ENCODE peak calls at places on chromosomes 4 and X, in five cellular contexts. One of them, this sample, is unnamed.

GRCh38 chr4:142091691-142092182 is 455.4 kb downstream of the IL15 start:
- DNase-seq in ascending aorta: no peak
- DNase-seq in fibroblast of lung: peak
- DNase-seq in fibroblast of pulmonary artery: peak
- DNase-seq in gastrocnemius medialis: no peak
- DNase-seq in this sample: no peak

GRCh38 chr4:16942491-16942890 is 44.0 kb upstream of the LDB2 start:
- DNase-seq in ascending aorta: no peak
- DNase-seq in fibroblast of lung: no peak
- DNase-seq in fibroblast of pulmonary artery: no peak
- DNase-seq in gastrocnemius medialis: no peak
- DNase-seq in this sample: no peak

GRCh38 chrX:153818571-153819397 is 11.6 kb downstream of the PDZD4 start:
- DNase-seq in ascending aorta: no peak
- DNase-seq in fibroblast of lung: no peak
- DNase-seq in fibroblast of pulmonary artery: no peak
- DNase-seq in gastrocnemius medialis: no peak
- DNase-seq in this sample: peak

GRCh38 chrX:9988762-9989161 is 21.6 kb downstream of the CLDN34 start:
- DNase-seq in ascending aorta: no peak
- DNase-seq in fibroblast of lung: no peak
- DNase-seq in fibroblast of pulmonary artery: peak
- DNase-seq in gastrocnemius medialis: no peak
- DNase-seq in this sample: no peak

GRCh38 chr4:172995161-172995560 is 173.4 kb upstream of the GALNT7 start:
- DNase-seq in ascending aorta: no peak
- DNase-seq in fibroblast of lung: peak
- DNase-seq in fibroblast of pulmonary artery: no peak
- DNase-seq in gastrocnemius medialis: no peak
- DNase-seq in this sample: no peak

GRCh38 chr4:3679851-3680311 is 86.3 kb upstream of the ADRA2C start:
- DNase-seq in ascending aorta: no peak
- DNase-seq in fibroblast of lung: no peak
- DNase-seq in fibroblast of pulmonary artery: no peak
- DNase-seq in gastrocnemius medialis: no peak
- DNase-seq in this sample: no peak

GRCh38 chrX:65997978-65998717 is 41.7 kb downstream of the VSIG4 start:
- DNase-seq in ascending aorta: no peak
- DNase-seq in fibroblast of lung: no peak
- DNase-seq in fibroblast of pulmonary artery: no peak
- DNase-seq in gastrocnemius medialis: no peak
- DNase-seq in this sample: no peak

GRCh38 chrX:46551494-46552128 is 6.4 kb upstream of the ZNF674 start:
- DNase-seq in ascending aorta: no peak
- DNase-seq in fibroblast of lung: peak
- DNase-seq in fibroblast of pulmonary artery: peak
- DNase-seq in gastrocnemius medialis: no peak
- DNase-seq in this sample: peak

GRCh38 chrX:45309096-45309495 is 108.4 kb upstream of the DIPK2B start:
- DNase-seq in ascending aorta: no peak
- DNase-seq in fibroblast of lung: peak
- DNase-seq in fibroblast of pulmonary artery: no peak
- DNase-seq in gastrocnemius medialis: no peak
- DNase-seq in this sample: no peak

GRCh38 chrX:49089553-49089952 is 9.9 kb upstream of the WDR45 start:
- DNase-seq in ascending aorta: no peak
- DNase-seq in fibroblast of lung: no peak
- DNase-seq in fibroblast of pulmonary artery: no peak
- DNase-seq in gastrocnemius medialis: no peak
- DNase-seq in this sample: no peak

GRCh38 chrX:153507484-153508178 is 9.8 kb upstream of the ATP2B3 start:
- DNase-seq in ascending aorta: no peak
- DNase-seq in fibroblast of lung: peak
- DNase-seq in fibroblast of pulmonary artery: peak
- DNase-seq in gastrocnemius medialis: peak
- DNase-seq in this sample: peak

GRCh38 chr4:84681488-84682274 is 98.8 kb downstream of the CDS1 start:
- DNase-seq in ascending aorta: no peak
- DNase-seq in fibroblast of lung: peak
- DNase-seq in fibroblast of pulmonary artery: peak
- DNase-seq in gastrocnemius medialis: no peak
- DNase-seq in this sample: no peak

GRCh38 chrX:47311857-47312774 is 58.3 kb upstream of the ZNF157 start:
- DNase-seq in ascending aorta: no peak
- DNase-seq in fibroblast of lung: peak
- DNase-seq in fibroblast of pulmonary artery: peak
- DNase-seq in gastrocnemius medialis: no peak
- DNase-seq in this sample: peak

GRCh38 chr4:89558147-89558546 is 250.5 kb upstream of the GPRIN3 start:
- DNase-seq in ascending aorta: no peak
- DNase-seq in fibroblast of lung: no peak
- DNase-seq in fibroblast of pulmonary artery: no peak
- DNase-seq in gastrocnemius medialis: no peak
- DNase-seq in this sample: no peak

GRCh38 chrX:74179071-74179470 is 124.9 kb upstream of the ZCCHC13 start:
- DNase-seq in ascending aorta: no peak
- DNase-seq in fibroblast of lung: peak
- DNase-seq in fibroblast of pulmonary artery: peak
- DNase-seq in gastrocnemius medialis: no peak
- DNase-seq in this sample: no peak

GRCh38 chr4:114287079-114287696 is 307.7 kb upstream of the ARSJ start:
- DNase-seq in ascending aorta: no peak
- DNase-seq in fibroblast of lung: no peak
- DNase-seq in fibroblast of pulmonary artery: no peak
- DNase-seq in gastrocnemius medialis: no peak
- DNase-seq in this sample: peak

GRCh38 chr4:8697826-8698225 is 105.3 kb downstream of the CPZ start:
- DNase-seq in ascending aorta: no peak
- DNase-seq in fibroblast of lung: no peak
- DNase-seq in fibroblast of pulmonary artery: no peak
- DNase-seq in gastrocnemius medialis: no peak
- DNase-seq in this sample: no peak
- TF ChIP-seq CTCF in ascending aorta: no peak
- TF ChIP-seq CTCF in fibroblast of lung: no peak
- TF ChIP-seq CTCF in fibroblast of pulmonary artery: no peak
- TF ChIP-seq CTCF in gastrocnemius medialis: no peak
- TF ChIP-seq CTCF in this sample: no peak

GRCh38 chr4:41693629-41694028 is 54.9 kb downstream of the PHOX2B start:
- DNase-seq in ascending aorta: no peak
- DNase-seq in fibroblast of lung: peak
- DNase-seq in fibroblast of pulmonary artery: peak
- DNase-seq in gastrocnemius medialis: no peak
- DNase-seq in this sample: peak

GRCh38 chr4:41687971-41688370 is 60.6 kb downstream of the PHOX2B start:
- DNase-seq in ascending aorta: no peak
- DNase-seq in fibroblast of lung: no peak
- DNase-seq in fibroblast of pulmonary artery: no peak
- DNase-seq in gastrocnemius medialis: no peak
- DNase-seq in this sample: no peak

GRCh38 chr4:41696131-41696530 is 52.4 kb downstream of the PHOX2B start:
- DNase-seq in ascending aorta: no peak
- DNase-seq in fibroblast of lung: no peak
- DNase-seq in fibroblast of pulmonary artery: no peak
- DNase-seq in gastrocnemius medialis: no peak
- DNase-seq in this sample: no peak

GRCh38 chr4:41696768-41697167 is 51.8 kb downstream of the PHOX2B start:
- DNase-seq in ascending aorta: no peak
- DNase-seq in fibroblast of lung: no peak
- DNase-seq in fibroblast of pulmonary artery: no peak
- DNase-seq in gastrocnemius medialis: no peak
- DNase-seq in this sample: no peak

DNA sequence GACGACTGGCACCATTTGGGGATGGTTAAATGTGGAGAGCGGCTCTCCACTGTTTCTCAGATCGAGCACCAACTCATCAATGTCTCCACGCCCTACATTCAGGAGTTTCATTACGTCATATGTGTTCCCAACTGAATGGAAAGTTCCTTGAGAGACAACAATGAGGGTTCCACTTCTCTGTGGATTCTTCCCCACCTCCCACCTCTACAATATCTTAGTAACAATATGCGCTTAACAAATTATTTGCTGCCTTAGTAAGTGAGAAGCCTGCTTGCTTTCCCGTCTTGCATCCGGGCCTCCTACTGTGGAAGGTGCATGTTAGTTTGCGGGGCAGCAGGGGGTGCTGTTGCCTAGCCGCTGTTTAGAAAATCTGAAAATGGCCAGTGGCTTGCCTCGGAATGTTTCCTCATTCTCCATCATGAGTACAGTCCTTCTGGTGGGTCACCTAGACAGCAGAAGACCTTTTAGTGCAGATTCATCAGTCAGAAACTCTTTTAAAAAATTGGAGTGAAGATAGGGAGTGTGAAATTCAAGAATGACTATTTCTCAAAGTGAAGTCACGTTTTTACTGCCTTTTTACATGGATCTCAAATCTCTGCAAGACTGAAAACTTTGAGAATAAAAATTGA is 55.7 kb downstream of the PHOX2B start:
- DNase-seq in ascending aorta: no peak
- DNase-seq in fibroblast of lung: peak
- DNase-seq in fibroblast of pulmonary artery: peak
- DNase-seq in gastrocnemius medialis: no peak
- DNase-seq in this sample: peak
- TF ChIP-seq CTCF in ascending aorta: peak
- TF ChIP-seq CTCF in fibroblast of lung: peak
- TF ChIP-seq CTCF in fibroblast of pulmonary artery: peak
- TF ChIP-seq CTCF in gastrocnemius medialis: peak
- TF ChIP-seq CTCF in this sample: peak

DNA sequence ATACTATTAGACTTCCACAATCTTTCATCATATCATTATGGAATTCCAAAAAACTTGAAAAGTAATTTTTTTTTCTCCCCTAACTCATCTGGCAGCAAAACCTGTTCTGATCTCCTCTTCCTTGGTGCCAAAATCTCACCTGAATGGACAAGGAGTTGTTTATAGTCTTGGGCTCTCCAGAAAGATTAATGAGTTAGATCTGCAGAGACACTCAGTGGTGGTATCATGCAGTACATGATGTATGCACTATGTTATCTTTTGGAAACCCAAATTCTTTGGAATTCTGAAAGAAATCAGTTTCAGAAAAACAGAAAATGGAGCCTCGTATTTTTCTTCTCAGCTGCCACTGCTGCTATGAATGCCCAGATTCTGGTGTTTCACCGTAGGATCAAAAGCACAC is 11.7 kb downstream of the GPM6B start:
- DNase-seq in ascending aorta: no peak
- DNase-seq in fibroblast of lung: no peak
- DNase-seq in fibroblast of pulmonary artery: no peak
- DNase-seq in gastrocnemius medialis: no peak
- DNase-seq in this sample: no peak
- TF ChIP-seq CTCF in ascending aorta: no peak
- TF ChIP-seq CTCF in fibroblast of lung: no peak
- TF ChIP-seq CTCF in fibroblast of pulmonary artery: no peak
- TF ChIP-seq CTCF in gastrocnemius medialis: no peak
- TF ChIP-seq CTCF in this sample: no peak

DNA sequence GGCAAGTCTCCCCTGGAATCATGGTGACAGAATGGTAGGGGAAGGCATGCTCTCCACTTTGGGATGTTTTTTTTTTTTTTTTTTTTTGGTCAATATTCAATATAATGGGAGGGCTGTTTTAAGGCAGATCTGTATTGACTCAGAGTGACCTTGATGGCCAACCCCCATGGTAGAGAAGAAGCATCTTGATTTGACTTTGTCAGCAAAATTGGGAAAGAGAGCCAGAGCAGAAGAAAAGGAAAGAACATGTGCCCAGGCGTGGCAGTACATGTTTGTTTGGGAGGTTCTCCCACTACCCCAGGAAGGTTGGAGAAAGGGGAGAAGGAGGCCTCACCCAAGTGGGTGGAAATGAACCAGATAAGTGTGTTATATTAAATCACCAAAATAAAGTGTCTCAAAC is 62.2 kb upstream of the TBC1D9 start:
- DNase-seq in ascending aorta: no peak
- DNase-seq in fibroblast of lung: no peak
- DNase-seq in fibroblast of pulmonary artery: no peak
- DNase-seq in gastrocnemius medialis: no peak
- DNase-seq in this sample: no peak
- TF ChIP-seq CTCF in ascending aorta: no peak
- TF ChIP-seq CTCF in fibroblast of lung: no peak
- TF ChIP-seq CTCF in fibroblast of pulmonary artery: no peak
- TF ChIP-seq CTCF in gastrocnemius medialis: no peak
- TF ChIP-seq CTCF in this sample: no peak

GRCh38 chrX:134525086-134525792 is 65.3 kb downstream of the HPRT1 start:
- DNase-seq in ascending aorta: no peak
- DNase-seq in fibroblast of lung: peak
- DNase-seq in fibroblast of pulmonary artery: no peak
- DNase-seq in gastrocnemius medialis: no peak
- DNase-seq in this sample: no peak
- TF ChIP-seq CTCF in ascending aorta: no peak
- TF ChIP-seq CTCF in fibroblast of lung: no peak
- TF ChIP-seq CTCF in fibroblast of pulmonary artery: no peak
- TF ChIP-seq CTCF in gastrocnemius medialis: no peak
- TF ChIP-seq CTCF in this sample: no peak

GRCh38 chr4:123853651-123854050 is 457.1 kb downstream of the SPRY1 start:
- DNase-seq in ascending aorta: no peak
- DNase-seq in fibroblast of lung: no peak
- DNase-seq in fibroblast of pulmonary artery: no peak
- DNase-seq in gastrocnemius medialis: no peak
- DNase-seq in this sample: no peak

GRCh38 chr4:123862812-123863211 is 466.2 kb downstream of the SPRY1 start:
- DNase-seq in ascending aorta: no peak
- DNase-seq in fibroblast of lung: no peak
- DNase-seq in fibroblast of pulmonary artery: no peak
- DNase-seq in gastrocnemius medialis: no peak
- DNase-seq in this sample: no peak

GRCh38 chr4:123858465-123858864 is 461.9 kb downstream of the SPRY1 start:
- DNase-seq in ascending aorta: no peak
- DNase-seq in fibroblast of lung: no peak
- DNase-seq in fibroblast of pulmonary artery: no peak
- DNase-seq in gastrocnemius medialis: no peak
- DNase-seq in this sample: no peak

GRCh38 chr4:123851521-123851920 is 454.9 kb downstream of the SPRY1 start:
- DNase-seq in ascending aorta: no peak
- DNase-seq in fibroblast of lung: no peak
- DNase-seq in fibroblast of pulmonary artery: no peak
- DNase-seq in gastrocnemius medialis: no peak
- DNase-seq in this sample: no peak

DNA sequence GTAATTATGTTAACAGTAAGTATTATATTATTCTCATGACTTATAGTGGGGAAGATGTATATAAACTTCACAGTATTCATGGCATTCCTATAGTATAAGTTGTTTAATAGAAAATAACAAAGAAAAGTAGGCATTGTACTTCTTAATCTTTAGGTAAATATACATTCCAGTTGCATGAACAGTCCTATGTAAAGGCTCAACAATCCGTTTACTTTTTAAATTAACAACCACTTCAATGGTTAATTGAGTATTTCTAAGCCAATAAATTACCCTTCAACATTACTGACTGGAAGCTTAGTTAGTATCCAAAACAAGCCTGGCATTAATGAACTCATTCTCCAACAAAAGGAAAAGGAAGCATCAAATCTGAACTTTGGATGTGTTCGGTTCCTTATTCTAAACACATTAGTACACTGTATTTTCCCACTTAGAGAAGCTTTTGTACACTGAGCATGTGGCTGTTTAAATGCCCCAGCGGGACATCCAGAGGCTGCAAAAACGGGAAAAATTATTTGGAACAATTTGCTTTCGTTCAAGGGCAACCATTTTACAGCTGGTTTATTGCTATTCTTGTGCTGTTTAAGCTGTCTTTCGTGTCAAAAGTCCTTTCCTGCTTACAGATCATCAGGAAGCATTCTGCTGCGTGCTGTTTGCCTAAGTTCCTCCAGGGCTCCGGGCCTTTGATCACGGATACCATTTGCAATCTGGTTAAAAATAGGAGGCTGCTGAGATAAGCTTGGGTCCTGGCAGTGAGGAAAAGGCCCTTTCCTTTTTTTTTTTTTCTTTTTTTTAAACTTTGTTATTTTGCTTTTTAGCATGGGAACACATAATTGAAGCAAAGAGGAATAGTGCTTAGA is 460.3 kb downstream of the SPRY1 start:
- DNase-seq in ascending aorta: no peak
- DNase-seq in fibroblast of lung: peak
- DNase-seq in fibroblast of pulmonary artery: peak
- DNase-seq in gastrocnemius medialis: peak
- DNase-seq in this sample: no peak
- TF ChIP-seq CTCF in ascending aorta: peak
- TF ChIP-seq CTCF in fibroblast of lung: peak
- TF ChIP-seq CTCF in fibroblast of pulmonary artery: peak
- TF ChIP-seq CTCF in gastrocnemius medialis: no peak
- TF ChIP-seq CTCF in this sample: no peak